ENCODE peak calls at places on chromosomes 13 and 19, in nine cellular contexts. K is T-helper 22 cell; H is activated naive CD4-positive, alpha-beta T cell treated with anti-CD3 and anti-CD28 coated beads, Interleukin-2, amount 50 U/mL, for 16 hours; C is T-helper 17 cell; G is stimulated activated CD4-positive, alpha-beta T cell treated with anti-CD3 and anti-CD28 coated beads, Interleukin-4, amount 100 ng/mL, for 1 hour; F is esophagus muscularis mucosa; B is fibroblast of lung; I is heart right ventricle; X is progenitor cell of endocrine pancreas. Q is an unnamed sample.
A peak's percentile ranks its signal among the peaks of the same experiment; 100 is the strongest.

GRCh38 chr13:28805193-28805819 is 14.8 kb upstream of the MTUS2 start:
- DNase-seq in K (no peak), H (peak; percentile 20), C (no peak), G (peak; percentile 26), F (no peak), B (no peak), I (peak; percentile 11), X (no peak), Q (no peak)

GRCh38 chr13:31314961-31315360 is 115.2 kb downstream of the B3GLCT start:
- DNase-seq in K (no peak), H (no peak), C (no peak), G (no peak), F (no peak), B (no peak), I (no peak), X (no peak), Q (no peak)

GRCh38 chr13:55199132-55199531 is 1941.6 kb upstream of the PRR20A start:
- DNase-seq in K (no peak), H (no peak), C (no peak), G (no peak), F (no peak), B (no peak), I (no peak), X (no peak), Q (no peak)

GRCh38 chr19:45643927-45644771 is 5.0 kb upstream of the EML2 start:
- DNase-seq in K (no peak), H (no peak), C (no peak), G (no peak), F (no peak), B (no peak), I (no peak), X (no peak), Q (no peak)

GRCh38 chr19:44891016-44891882 is at the start of gene TOMM40:
- DNase-seq in K (no peak), H (peak; percentile 100), C (peak; percentile 19), G (peak; percentile 38), F (peak; percentile 100), B (peak; percentile 99), I (no peak), X (peak; percentile 22), Q (peak; percentile 100)

GRCh38 chr19:45670670-45671453 is 2.8 kb downstream of the GIPR start:
- DNase-seq in K (no peak), H (peak; percentile 58), C (peak; percentile 30), G (peak; percentile 57), F (no peak), B (peak; percentile 14), I (peak; percentile 48), X (peak; percentile 59), Q (peak; percentile 87)

GRCh38 chr13:82294226-82294625 is 1588.0 kb downstream of the SLITRK1 start:
- DNase-seq in K (no peak), H (no peak), C (no peak), G (no peak), F (no peak), B (no peak), I (no peak), X (no peak), Q (no peak)

GRCh38 chr19:22627526-22627925 is 6.6 kb upstream of the ZNF492 start:
- DNase-seq in K (no peak), H (no peak), C (no peak), G (no peak), F (peak; percentile 91), B (no peak), I (no peak), X (no peak), Q (no peak)

GRCh38 chr13:101157261-101157660 is 259.0 kb downstream of the NALCN start:
- DNase-seq in K (no peak), H (no peak), C (no peak), G (no peak), F (no peak), B (peak; percentile 55), I (no peak), X (no peak), Q (no peak)

GRCh38 chr13:45781553-45782326 is 69.8 kb downstream of the SIAH3 start:
- DNase-seq in K (no peak), H (no peak), C (no peak), G (no peak), F (no peak), B (peak; percentile 47), I (peak; percentile 80), X (no peak), Q (no peak)

GRCh38 chr19:45780146-45780447 is 2.2 kb downstream of the DMPK start:
- DNase-seq in K (no peak), H (no peak), C (no peak), G (no peak), F (no peak), B (no peak), I (no peak), X (no peak), Q (no peak)

GRCh38 chr19:3194063-3194702 is 8.5 kb downstream of the NCLN start:
- DNase-seq in K (no peak), H (no peak), C (no peak), G (no peak), F (no peak), B (no peak), I (no peak), X (no peak), Q (no peak)

GRCh38 chr19:35645680-35646511 is 2.2 kb upstream of the COX6B1 start:
- DNase-seq in K (no peak), H (no peak), C (no peak), G (no peak), F (no peak), B (no peak), I (no peak), X (no peak), Q (no peak)

Q was measured in adipocyte.